ENCODE peak calls at places on chromosomes 11 and 22, in four cellular contexts. W is HT-29; S is activated naive CD4-positive, alpha-beta T cell; O is mesenteric fat pad. F is an unnamed sample.

GRCh38 chr11:20056109-20057054 is 103.9 kb downstream of the DBX1 start:
- DNase-seq in O (no peak), W (no peak), S (no peak), F (no peak)

GRCh38 chr11:118609380-118610219 is 2.2 kb downstream of the PHLDB1 start:
- DNase-seq in W (no peak), O (peak; percentile 87), S (peak; percentile 6), F (no peak)

GRCh38 chr11:10352911-10353550 is 48.2 kb downstream of the ADM start:
- DNase-seq in O (no peak), S (no peak), W (no peak), F (no peak)

GRCh38 chr11:9581556-9582161 is 8.2 kb downstream of the WEE1 start:
- DNase-seq in W (peak; percentile 46), O (no peak), S (no peak), F (no peak)

GRCh38 chr11:117097567-117098268 is 510 bp downstream of the SIK3 start:
- DNase-seq in W (peak; percentile 39), O (no peak), S (no peak), F (no peak)

GRCh38 chr11:35144103-35144741 is 5.3 kb downstream of the CD44 start:
- DNase-seq in O (no peak), W (no peak), S (peak; percentile 30), F (no peak)

GRCh38 chr22:17232406-17232805 is 13.2 kb upstream of the ADA2 start:
- DNase-seq in S (no peak), O (no peak), W (no peak), F (no peak)

GRCh38 chr22:45358127-45358526 is 48.4 kb downstream of the FAM118A start:
- DNase-seq in O (no peak), S (no peak), W (no peak), F (no peak)

GRCh38 chr22:38162881-38163843 is 18.5 kb downstream of the PLA2G6 start:
- DNase-seq in S (no peak), W (no peak), O (no peak), F (no peak)

GRCh38 chr22:38465673-38466490 is 2.0 kb upstream of the KDELR3 start:
- DNase-seq in W (no peak), O (no peak), S (no peak), F (no peak)

GRCh38 chr22:44131412-44131811 is 49.3 kb upstream of the PARVG start:
- DNase-seq in W (no peak), S (no peak), O (no peak), F (no peak)

GRCh38 chr11:87445002-87445401 is 407.3 kb downstream of the TMEM135 start:
- DNase-seq in W (no peak), S (no peak), O (no peak), F (no peak)

GRCh38 chr22:50269573-50270301 is 443 bp downstream of the MAPK11 start:
- DNase-seq in W (no peak), S (peak; percentile 44), O (no peak), F (no peak)

GRCh38 chr11:66069715-66070603 is at the start of gene PACS1:
- DNase-seq in O (peak; percentile 94), S (peak; percentile 73), W (peak; percentile 57), F (peak; percentile 45)

GRCh38 chr11:117859061-117859460 is 17.4 kb downstream of the FXYD6 start:
- DNase-seq in S (no peak), W (no peak), O (peak; percentile 53), F (no peak)

GRCh38 chr11:1205987-1206331 is 16.9 kb upstream of the MUC5B start:
- DNase-seq in O (peak; percentile 81), W (no peak), S (no peak), F (no peak)

GRCh38 chr11:62599069-62599696 is 2.5 kb downstream of the MTA2 start:
- DNase-seq in O (no peak), W (peak; percentile 96), S (peak; percentile 95), F (peak; percentile 52)

GRCh38 chr11:84671325-84672019 is 955.7 kb downstream of the DLG2 start:
- DNase-seq in S (no peak), O (no peak), W (peak; percentile 47), F (no peak)

GRCh38 chr11:115377882-115378296 is 126.3 kb downstream of the CADM1 start:
- DNase-seq in W (no peak), O (no peak), S (no peak), F (no peak)

GRCh38 chr11:33000181-33000580 is 15.5 kb upstream of the DEPDC7 start:
- DNase-seq in S (no peak), W (no peak), O (no peak), F (no peak)

GRCh38 chr11:95544095-95544795 is 245.3 kb downstream of the FAM76B start:
- DNase-seq in W (no peak), O (no peak), S (no peak), F (no peak)

GRCh38 chr11:14393129-14393528 is 34.1 kb upstream of the RRAS2 start:
- DNase-seq in O (peak; percentile 41), S (no peak), W (no peak), F (no peak)

GRCh38 chr11:97516688-97517087 is 1126.9 kb downstream of the JRKL start:
- DNase-seq in S (no peak), O (no peak), W (peak; percentile 18), F (no peak)

GRCh38 chr22:44410396-44411056 is 87.5 kb downstream of the RTL6 start:
- DNase-seq in O (peak; percentile 83), S (no peak), W (no peak), F (no peak)

GRCh38 chr11:76623171-76623883 is 47.2 kb downstream of the LRRC32 start:
- DNase-seq in O (peak; percentile 73), S (no peak), W (no peak), F (no peak)

GRCh38 chr11:26283852-26284421 is 48.0 kb upstream of the ANO3 start:
- DNase-seq in S (no peak), W (no peak), O (no peak), F (no peak)

GRCh38 chr11:955154-956049 is 29.7 kb downstream of the AP2A2 start:
- DNase-seq in O (no peak), W (no peak), S (no peak), F (no peak)

GRCh38 chr11:13333456-13333957 is 55.9 kb downstream of the BMAL1 start:
- DNase-seq in W (peak; percentile 95), S (no peak), O (no peak), F (no peak)

GRCh38 chr11:11620251-11620965 is 1.4 kb downstream of the GALNT18 start:
- DNase-seq in O (no peak), W (peak; percentile 21), S (no peak), F (no peak)

GRCh38 chr11:2269601-2270321 is 627 bp downstream of the ASCL2 start:
- DNase-seq in W (peak; percentile 73), O (peak; percentile 89), S (peak; percentile 30), F (peak; percentile 79)

GRCh38 chr11:114563077-114563476 is 3.4 kb upstream of the NXPE1 start:
- DNase-seq in W (peak; percentile 44), S (no peak), O (no peak), F (no peak)

GRCh38 chr22:42644422-42645340 is 4.3 kb upstream of the ATP5MGL start:
- DNase-seq in W (no peak), O (no peak), S (no peak), F (no peak)

GRCh38 chr11:102831128-102831708 is 12.2 kb downstream of the MMP3 start:
- DNase-seq in W (no peak), S (no peak), O (no peak), F (no peak)

GRCh38 chr11:9868641-9869040 is 204.8 kb downstream of the SWAP70 start:
- DNase-seq in W (no peak), O (no peak), S (no peak), F (peak; percentile 36)

GRCh38 chr22:37953062-37953436 is 352 bp downstream of the C22orf23 start:
- DNase-seq in O (no peak), S (no peak), W (no peak), F (no peak)

GRCh38 chr11:118699508-118700220 is 20.2 kb upstream of the TREH start:
- DNase-seq in S (peak; percentile 42), W (no peak), O (peak; percentile 73), F (no peak)

GRCh38 chr11:74465291-74465708 is 2.0 kb downstream of the KCNE3 start:
- DNase-seq in W (peak; percentile 87), O (no peak), S (no peak), F (no peak)